ENCODE peak calls at places on chromosomes 11 and 22, in four cellular contexts. H is GM13977; U is posterior cingulate gyrus; T is activated CD8-positive, alpha-beta memory T cell treated with anti-CD3 and anti-CD28 coated beads for 24 hours. P is an unnamed sample.

GRCh38 chr22:48426466-48427380 is 1401.0 kb downstream of the BRD1 start:
- DNase-seq in H (no peak), U (no peak), T (no peak), P (no peak)

GRCh38 chr11:125073616-125074483 is 10.7 kb downstream of the SLC37A2 start:
- DNase-seq in H (no peak), U (no peak), T (no peak), P (no peak)

GRCh38 chr22:50314455-50315288 is 7.2 kb upstream of the PLXNB2 start:
- DNase-seq in H (peak), U (no peak), T (peak), P (no peak)

GRCh38 chr11:65639623-65640482 is 2.0 kb downstream of the SIPA1 start:
- DNase-seq in H (peak), U (no peak), T (peak), P (no peak)

GRCh38 chr11:102452461-102453285 is at the start of gene TMEM123:
- DNase-seq in H (peak), U (peak), T (peak), P (peak)

GRCh38 chr11:107017433-107018227 is 646 bp downstream of the GUCY1A2 start:
- DNase-seq in H (peak), U (peak), T (peak), P (peak)

GRCh38 chr11:103338621-103339484 is 229.6 kb downstream of the DYNC2H1 start:
- DNase-seq in H (no peak), U (no peak), T (no peak), P (no peak)

GRCh38 chr22:19052941-19053551 is 69.2 kb downstream of the DGCR2 start:
- DNase-seq in H (no peak), U (no peak), T (no peak), P (no peak)

GRCh38 chr11:27839226-27839913 is 139.1 kb upstream of the BDNF start:
- DNase-seq in H (no peak), U (no peak), T (no peak), P (no peak)

GRCh38 chr11:16966633-16967346 is 47.4 kb downstream of the PLEKHA7 start:
- DNase-seq in H (no peak), U (no peak), T (peak), P (no peak)

GRCh38 chr11:1705121-1706052 is 8.4 kb downstream of the KRTAP5-6 start:
- DNase-seq in H (no peak), U (no peak), T (no peak), P (no peak)

GRCh38 chr22:20009582-20010306 is 6.9 kb downstream of the ARVCF start:
- DNase-seq in H (no peak), U (no peak), T (no peak), P (no peak)

GRCh38 chr11:15942126-15942525 is 414.2 kb downstream of the SOX6 start:
- DNase-seq in H (no peak), U (no peak), T (no peak), P (no peak)

GRCh38 chr11:66192181-66192888 is 76.1 kb upstream of the RAB1B start:
- DNase-seq in H (no peak), U (no peak), T (no peak), P (no peak)

GRCh38 chr11:77029829-77030228 is 4.4 kb upstream of the B3GNT6 start:
- DNase-seq in H (no peak), U (no peak), T (no peak), P (no peak)

GRCh38 chr11:104852811-104853210 is 45.4 kb downstream of the CASP12 start:
- DNase-seq in H (no peak), U (no peak), T (no peak), P (no peak)

GRCh38 chr11:77051511-77051910 is 15.3 kb upstream of the CAPN5 start:
- DNase-seq in H (no peak), U (no peak), T (no peak), P (no peak)

GRCh38 chr22:47259049-47259448 is 496.6 kb downstream of the TBC1D22A start:
- DNase-seq in H (no peak), U (no peak), T (no peak), P (no peak)

GRCh38 chr11:92948116-92948515 is 21.3 kb upstream of the MTNR1B start:
- DNase-seq in H (no peak), U (no peak), T (no peak), P (no peak)

P was measured in NCI-H1105.